ENCODE peak calls at places on chromosomes 3 and 15, in six cellular contexts. M is hippocampal formation, X is AG09309, A is hypothalamus, U is endothelial cell, G is hepatocyte. J is an unnamed sample.

GRCh38 chr3:25557641-25558040 is 107.1 kb downstream of the TOP2B start:
- DNase-seq in M (no peak), X (no peak), A (no peak), U (no peak), G (no peak), J (no peak)

GRCh38 chr3:133744241-133744640 is 2.0 kb upstream of the TF start:
- DNase-seq in M (no peak), X (no peak), A (no peak), U (no peak), G (no peak), J (no peak)

GRCh38 chr15:57395292-57395691 is 19.0 kb downstream of the CGNL1 start:
- DNase-seq in M (peak), X (peak), A (no peak), U (no peak), G (peak), J (no peak)

GRCh38 chr3:32406481-32407408 is 15.1 kb downstream of the CMTM7 start:
- DNase-seq in M (no peak), X (no peak), A (no peak), U (no peak), G (no peak), J (no peak)

GRCh38 chr3:149231876-149232275 is 10.2 kb upstream of the CP start:
- DNase-seq in M (no peak), X (no peak), A (no peak), U (no peak), G (no peak), J (no peak)

GRCh38 chr15:73866881-73867410 is 6.4 kb upstream of the TBC1D21 start:
- DNase-seq in M (no peak), X (no peak), A (no peak), U (no peak), G (no peak), J (no peak)

GRCh38 chr15:78390242-78390641 is 47.8 kb upstream of the IREB2 start:
- DNase-seq in M (no peak), X (no peak), A (no peak), U (no peak), G (no peak), J (no peak)

GRCh38 chr3:8793242-8793641 is 23.8 kb upstream of the OXTR start:
- DNase-seq in M (no peak), X (peak), A (no peak), U (no peak), G (no peak), J (no peak)

GRCh38 chr3:39443530-39443929 is 23.9 kb upstream of the MOBP start:
- DNase-seq in M (no peak), X (no peak), A (no peak), U (no peak), G (no peak), J (no peak)

GRCh38 chr3:136505676-136506075 is 246.5 kb downstream of the STAG1 start:
- DNase-seq in M (no peak), X (no peak), A (no peak), U (no peak), G (no peak), J (no peak)

GRCh38 chr3:55245391-55245790 is 241.7 kb downstream of the WNT5A start:
- DNase-seq in M (no peak), X (no peak), A (no peak), U (no peak), G (no peak), J (no peak)

J was measured in thoracic aorta.